ENCODE peak calls at places on chromosome X, in four cellular contexts. One of them, this sample, is unnamed.

GRCh38 chrX:155148724-155149537 is 67.3 kb upstream of the VBP1 start:
- DNase-seq in endothelial cell: peak
- DNase-seq in GM13977: peak
- DNase-seq in progenitor cell of endocrine pancreas: no peak
- DNase-seq in this sample: no peak

GRCh38 chrX:107146670-107147069 is 28.0 kb upstream of the RBM41 start:
- DNase-seq in endothelial cell: no peak
- DNase-seq in GM13977: no peak
- DNase-seq in progenitor cell of endocrine pancreas: no peak
- DNase-seq in this sample: no peak

GRCh38 chrX:27599928-27600327 is 9.8 kb downstream of the DCAF8L2 start:
- DNase-seq in endothelial cell: no peak
- DNase-seq in GM13977: no peak
- DNase-seq in progenitor cell of endocrine pancreas: no peak
- DNase-seq in this sample: no peak

GRCh38 chrX:7190157-7190556 is 42.2 kb upstream of the PUDP start:
- DNase-seq in GM13977: no peak
- DNase-seq in progenitor cell of endocrine pancreas: no peak
- DNase-seq in endothelial cell: no peak
- DNase-seq in this sample: no peak

GRCh38 chrX:110317079-110317819 is 636 bp downstream of the AMMECR1 start:
- DNase-seq in progenitor cell of endocrine pancreas: peak
- DNase-seq in endothelial cell: peak
- DNase-seq in GM13977: peak
- DNase-seq in this sample: no peak

GRCh38 chrX:153460826-153461225 is 9.6 kb downstream of the HAUS7 start:
- DNase-seq in GM13977: peak
- DNase-seq in endothelial cell: peak
- DNase-seq in progenitor cell of endocrine pancreas: peak
- DNase-seq in this sample: peak

GRCh38 chrX:64853424-64853823 is 122.8 kb downstream of the ZC4H2 start:
- DNase-seq in progenitor cell of endocrine pancreas: no peak
- DNase-seq in GM13977: no peak
- DNase-seq in endothelial cell: no peak
- DNase-seq in this sample: no peak

GRCh38 chrX:105173071-105173470 is 47.4 kb downstream of the TEX13A start:
- DNase-seq in progenitor cell of endocrine pancreas: no peak
- DNase-seq in GM13977: no peak
- DNase-seq in endothelial cell: no peak
- DNase-seq in this sample: no peak

GRCh38 chrX:16458208-16458607 is 191.8 kb upstream of the S100G start:
- DNase-seq in progenitor cell of endocrine pancreas: no peak
- DNase-seq in GM13977: no peak
- DNase-seq in endothelial cell: no peak
- DNase-seq in this sample: no peak

GRCh38 chrX:123807825-123808416 is 51.9 kb upstream of the XIAP start:
- DNase-seq in progenitor cell of endocrine pancreas: no peak
- DNase-seq in endothelial cell: no peak
- DNase-seq in GM13977: no peak
- DNase-seq in this sample: no peak

GRCh38 chrX:154595559-154595958 is 10.6 kb downstream of the CTAG1A start:
- DNase-seq in GM13977: no peak
- DNase-seq in endothelial cell: no peak
- DNase-seq in progenitor cell of endocrine pancreas: no peak
- DNase-seq in this sample: no peak

GRCh38 chrX:14694631-14695030 is 165.3 kb downstream of the GLRA2 start:
- DNase-seq in progenitor cell of endocrine pancreas: no peak
- DNase-seq in GM13977: no peak
- DNase-seq in endothelial cell: no peak
- DNase-seq in this sample: no peak

GRCh38 chrX:37871626-37872302 is 24.4 kb upstream of the DYNLT3 start:
- DNase-seq in GM13977: no peak
- DNase-seq in endothelial cell: no peak
- DNase-seq in progenitor cell of endocrine pancreas: no peak
- DNase-seq in this sample: no peak

GRCh38 chrX:46168254-46168653 is 377.0 kb downstream of the ZNF674 start:
- DNase-seq in endothelial cell: no peak
- DNase-seq in GM13977: no peak
- DNase-seq in progenitor cell of endocrine pancreas: no peak
- DNase-seq in this sample: no peak

GRCh38 chrX:40154853-40155616 is 57.3 kb upstream of the BCOR start:
- DNase-seq in endothelial cell: peak
- DNase-seq in GM13977: peak
- DNase-seq in progenitor cell of endocrine pancreas: no peak
- DNase-seq in this sample: peak

GRCh38 chrX:24245201-24245600 is 68.7 kb downstream of the SUPT20HL2 start:
- DNase-seq in GM13977: no peak
- DNase-seq in endothelial cell: no peak
- DNase-seq in progenitor cell of endocrine pancreas: no peak
- DNase-seq in this sample: no peak

GRCh38 chrX:38880460-38880859 is 79.2 kb downstream of the MID1IP1 start:
- DNase-seq in progenitor cell of endocrine pancreas: no peak
- DNase-seq in GM13977: no peak
- DNase-seq in endothelial cell: no peak
- DNase-seq in this sample: no peak

GRCh38 chrX:27675493-27675892 is 85.3 kb downstream of the DCAF8L2 start:
- DNase-seq in progenitor cell of endocrine pancreas: no peak
- DNase-seq in endothelial cell: no peak
- DNase-seq in GM13977: no peak
- DNase-seq in this sample: no peak

GRCh38 chrX:51463322-51463721 is 33.1 kb downstream of the NUDT11 start:
- DNase-seq in progenitor cell of endocrine pancreas: no peak
- DNase-seq in endothelial cell: no peak
- DNase-seq in GM13977: no peak
- DNase-seq in this sample: no peak

GRCh38 chrX:15483897-15484296 is 9.2 kb downstream of the PIR start:
- DNase-seq in endothelial cell: no peak
- DNase-seq in progenitor cell of endocrine pancreas: no peak
- DNase-seq in GM13977: no peak
- DNase-seq in this sample: no peak

GRCh38 chrX:10447577-10448214 is 172.7 kb downstream of the MID1 start:
- DNase-seq in GM13977: no peak
- DNase-seq in endothelial cell: no peak
- DNase-seq in progenitor cell of endocrine pancreas: no peak
- DNase-seq in this sample: no peak

GRCh38 chrX:108167211-108167872 is 75.8 kb downstream of the ATG4A start:
- DNase-seq in GM13977: no peak
- DNase-seq in progenitor cell of endocrine pancreas: no peak
- DNase-seq in endothelial cell: no peak
- DNase-seq in this sample: no peak

GRCh38 chrX:108267561-108267960 is 170.7 kb downstream of the COL4A6 start:
- DNase-seq in GM13977: no peak
- DNase-seq in endothelial cell: no peak
- DNase-seq in progenitor cell of endocrine pancreas: no peak
- DNase-seq in this sample: no peak

GRCh38 chrX:27336466-27337091 is 126.6 kb downstream of the PPP4R3C start:
- DNase-seq in GM13977: peak
- DNase-seq in endothelial cell: peak
- DNase-seq in progenitor cell of endocrine pancreas: no peak
- DNase-seq in this sample: peak